ENCODE peak calls at places on chromosomes 13 and 19, in five cellular contexts. S, X, Y, Q and N are unnamed samples.

GRCh38 chr19:16435999-16436650 is 35.6 kb downstream of the EPS15L1 start:
- DNase-seq in X (peak; percentile 41), S (no peak), Q (no peak), Y (peak; percentile 33), N (no peak)

GRCh38 chr13:49097374-49097773 is 121.7 kb downstream of the FNDC3A start:
- DNase-seq in Y (no peak), X (no peak), Q (peak; percentile 23), S (no peak), N (no peak)

GRCh38 chr13:20131057-20131832 is 29.6 kb downstream of the GJA3 start:
- DNase-seq in X (no peak), Y (no peak), S (no peak), Q (no peak), N (no peak)

GRCh38 chr13:21694831-21695230 is 24.0 kb downstream of the FGF9 start:
- DNase-seq in X (peak; percentile 71), S (no peak), Y (no peak), Q (no peak), N (no peak)

GRCh38 chr19:56769650-56770049 is 70.9 kb downstream of the PEG3 start:
- DNase-seq in Y (no peak), X (no peak), Q (no peak), S (no peak), N (no peak)

GRCh38 chr19:42114412-42114811 is 17.8 kb downstream of the POU2F2 start:
- DNase-seq in X (no peak), Y (no peak), Q (no peak), S (no peak), N (peak; percentile 86)

GRCh38 chr19:18672606-18673337 is 10.7 kb upstream of the CRTC1 start:
- DNase-seq in Y (no peak), X (no peak), Q (no peak), S (no peak), N (no peak)

GRCh38 chr13:110379905-110380341 is 72.8 kb downstream of the COL4A2 start:
- DNase-seq in X (no peak), Q (no peak), Y (no peak), S (no peak), N (no peak)

GRCh38 chr13:84670245-84670644 is 788.0 kb upstream of the SLITRK1 start:
- DNase-seq in Y (no peak), X (no peak), S (no peak), Q (no peak), N (no peak)

GRCh38 chr19:16180611-16181010 is 4.6 kb upstream of the FAM32A start:
- DNase-seq in Y (no peak), X (no peak), S (no peak), Q (no peak), N (no peak)

GRCh38 chr19:15332311-15332996 is at the start of gene BRD4:
- DNase-seq in X (peak; percentile 85), S (peak; percentile 87), Q (no peak), Y (peak; percentile 91), N (peak; percentile 82)

GRCh38 chr19:22595918-22596341 is 38.2 kb upstream of the ZNF492 start:
- DNase-seq in X (peak; percentile 72), Y (peak; percentile 53), Q (no peak), S (no peak), N (no peak)

GRCh38 chr19:2759965-2760364 is 20.1 kb upstream of the SLC39A3 start:
- DNase-seq in X (no peak), Y (no peak), S (no peak), Q (no peak), N (no peak)

GRCh38 chr19:55333870-55334269 is 5.8 kb upstream of the KMT5C start:
- DNase-seq in Q (no peak), S (no peak), Y (no peak), X (no peak), N (no peak)

GRCh38 chr19:24046550-24046949 is 40.4 kb upstream of the ZNF254 start:
- DNase-seq in S (no peak), Y (peak; percentile 17), X (no peak), Q (no peak), N (peak; percentile 22)

GRCh38 chr19:48638831-48639381 is 1.7 kb upstream of the DBP start:
- DNase-seq in S (no peak), X (peak; percentile 41), Y (peak; percentile 78), Q (no peak), N (no peak)

GRCh38 chr13:50365683-50366391 is 350.6 kb downstream of the KCNRG start:
- DNase-seq in Q (no peak), S (no peak), X (no peak), Y (no peak), N (no peak)

GRCh38 chr19:18633321-18633720 is 3.5 kb upstream of the KLHL26 start:
- DNase-seq in Y (no peak), S (no peak), Q (no peak), X (no peak), N (peak; percentile 70)

GRCh38 chr19:32200312-32201038 is 144.9 kb upstream of the ZNF507 start:
- DNase-seq in S (no peak), X (peak; percentile 68), Y (no peak), Q (no peak), N (no peak)

GRCh38 chr13:76397413-76397812 is 488.8 kb downstream of the KCTD12 start:
- DNase-seq in S (no peak), Q (no peak), X (no peak), Y (no peak), N (no peak)

GRCh38 chr19:10690351-10690781 is 10.9 kb upstream of the QTRT1 start:
- DNase-seq in Y (no peak), X (no peak), Q (no peak), S (no peak), N (no peak)

GRCh38 chr13:91647361-91647970 is 249.0 kb downstream of the GPC5 start:
- DNase-seq in Y (peak; percentile 81), Q (no peak), X (peak; percentile 18), S (no peak), N (peak; percentile 53)
- TF ChIP-seq CTCF in Y (peak; percentile 74), Q (peak; percentile 57), X (no peak), S (peak; percentile 41), N (peak; percentile 68)

GRCh38 chr13:98207411-98207810 is 30.3 kb upstream of the RNF113B start:
- DNase-seq in Y (no peak), S (no peak), X (peak; percentile 32), Q (no peak), N (peak; percentile 26)
- TF ChIP-seq CTCF in Y (no peak), S (no peak), X (no peak), Q (no peak), N (no peak)

DNA sequence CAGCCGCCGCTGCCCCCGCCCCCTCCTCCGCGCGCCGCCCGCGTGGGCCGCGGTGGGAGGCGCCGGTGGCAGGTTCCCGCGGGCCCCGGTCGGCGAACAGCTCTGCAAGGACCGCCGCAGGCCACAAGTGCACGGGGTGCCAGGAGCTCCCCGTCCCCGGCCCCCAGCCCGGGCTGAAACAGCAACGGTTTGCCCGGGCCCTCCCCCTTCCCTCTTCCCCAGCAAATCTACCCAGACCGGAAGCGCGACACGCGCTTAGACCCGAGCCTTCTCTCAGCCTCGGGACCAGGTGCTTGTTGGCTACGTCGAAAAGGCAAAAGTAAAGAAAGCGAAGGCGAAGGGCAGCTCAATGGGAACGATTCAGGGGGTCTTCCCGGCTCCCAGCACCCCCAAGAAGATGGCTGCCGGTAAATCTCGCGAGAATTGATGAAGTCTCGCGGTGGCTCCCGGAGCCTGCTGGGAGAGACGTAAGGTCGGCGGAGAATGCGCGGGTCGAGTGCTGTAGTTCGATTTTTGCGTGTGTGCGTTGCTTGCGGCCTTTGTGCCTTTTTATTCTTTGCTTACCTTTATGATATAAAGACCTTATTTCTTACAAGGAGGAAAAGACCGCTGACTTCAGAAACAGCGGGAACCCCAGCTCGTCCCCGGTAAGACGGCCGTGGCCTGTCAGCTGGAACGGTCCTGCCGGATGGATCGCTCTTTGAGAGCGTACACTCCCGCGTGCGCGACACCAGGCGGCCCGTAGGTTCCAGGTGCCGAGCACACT is at the start of gene RBM26:
- DNase-seq in X (peak; percentile 95), S (peak; percentile 95), Y (peak; percentile 80), Q (peak; percentile 89), N (peak; percentile 96)
- TF ChIP-seq CTCF in X (no peak), S (no peak), Y (no peak), Q (no peak), N (peak; percentile 3)

GRCh38 chr13:102394158-102395053 is 7.4 kb downstream of the FGF14 start:
- DNase-seq in S (peak; percentile 83), Q (peak; percentile 55), Y (peak; percentile 72), X (peak; percentile 97), N (peak; percentile 97)
- TF ChIP-seq CTCF in S (no peak), Q (peak; percentile 34), Y (no peak), X (no peak), N (no peak)

GRCh38 chr13:24865158-24865557 is 101.2 kb downstream of the RNF17 start:
- DNase-seq in Y (no peak), X (no peak), S (no peak), Q (no peak), N (no peak)

GRCh38 chr13:24864579-24864978 is 100.6 kb downstream of the RNF17 start:
- DNase-seq in X (no peak), Y (no peak), Q (no peak), S (no peak), N (no peak)

GRCh38 chr13:24863748-24864540 is 100.0 kb downstream of the RNF17 start:
- DNase-seq in X (no peak), Y (peak; percentile 11), Q (no peak), S (no peak), N (no peak)

GRCh38 chr13:24868874-24869273 is 104.9 kb downstream of the RNF17 start:
- DNase-seq in S (no peak), Y (no peak), X (no peak), Q (no peak), N (no peak)

GRCh38 chr13:24866488-24866887 is 102.5 kb downstream of the RNF17 start:
- DNase-seq in X (no peak), Y (no peak), Q (no peak), S (no peak), N (no peak)
- TF ChIP-seq CTCF in X (no peak), Y (no peak), Q (no peak), S (no peak), N (no peak)

DNA sequence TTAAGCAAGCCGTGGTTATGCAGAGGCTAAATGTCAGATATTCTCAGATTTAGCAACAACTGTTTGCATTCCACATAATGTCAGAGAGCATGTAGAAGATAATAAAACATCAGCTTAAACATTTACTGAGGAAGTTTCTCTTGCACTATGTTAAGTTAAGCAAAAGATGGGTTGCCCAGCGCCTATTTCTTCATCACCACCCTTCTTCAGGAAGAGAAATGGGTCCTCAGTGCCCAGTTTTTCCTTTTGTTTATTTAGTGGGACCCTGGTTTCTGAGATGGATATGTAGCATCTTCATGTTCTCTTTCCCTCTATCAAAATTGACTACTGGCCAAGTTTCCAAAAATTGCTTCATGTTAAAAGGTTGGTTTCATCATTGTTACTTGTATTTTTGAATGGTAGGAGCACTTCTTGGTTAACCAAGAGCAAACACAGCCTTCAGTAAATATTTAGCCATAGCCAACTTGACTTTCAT is 356.8 kb downstream of the RFC3 start:
- DNase-seq in S (no peak), Y (no peak), Q (no peak), X (no peak), N (no peak)
- TF ChIP-seq CTCF in S (no peak), Y (no peak), Q (no peak), X (no peak), N (no peak)

DNA sequence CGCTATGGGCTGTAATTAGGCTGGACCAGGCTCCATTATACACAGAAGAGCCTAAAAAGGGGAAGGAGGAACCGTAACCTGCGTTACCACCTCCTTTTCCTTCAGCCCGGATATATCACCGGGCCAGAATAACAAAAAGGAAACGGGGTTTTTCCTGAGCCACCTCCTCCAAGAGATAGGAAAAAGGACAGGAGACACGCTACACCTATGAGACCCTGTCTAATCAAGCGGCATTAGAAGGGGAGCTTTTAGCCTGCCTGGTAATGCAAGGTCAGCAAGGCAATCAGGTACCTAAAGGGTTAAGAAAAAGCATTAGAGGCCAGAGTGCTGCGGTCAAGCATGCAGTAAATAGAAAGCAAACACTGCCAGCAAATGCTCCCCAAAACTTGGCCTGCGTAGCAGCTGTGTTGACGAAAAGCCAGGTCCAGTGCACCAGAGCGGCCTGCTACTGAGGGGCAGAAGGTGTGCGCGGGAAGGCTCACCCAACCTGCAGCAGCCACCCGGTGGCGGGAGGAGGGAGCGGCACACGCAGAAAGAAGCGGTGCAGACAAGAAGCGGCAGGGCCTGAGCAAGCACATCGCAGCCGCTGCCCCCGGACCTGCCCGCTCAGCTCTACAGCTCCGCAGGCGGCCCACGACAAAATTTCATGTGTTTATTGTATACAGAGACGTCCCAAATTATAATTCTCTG is 1466.1 kb downstream of the UQCRFS1 start:
- DNase-seq in X (peak; percentile 64), S (peak; percentile 34), Y (peak; percentile 11), Q (no peak), N (peak; percentile 52)
- TF ChIP-seq CTCF in X (peak; percentile 50), S (no peak), Y (no peak), Q (peak; percentile 17), N (no peak)